ENCODE peak calls at places on chromosomes 3 and 15, in eight cellular contexts. C, B, J, X, M, F, W and E are unnamed samples.

GRCh38 chr3:27485853-27486252 is 1.7 kb upstream of the SLC4A7 start:
- DNase-seq in C (no peak), B (no peak), J (no peak), X (no peak), M (no peak), F (no peak), W (no peak), E (no peak)

GRCh38 chr3:71069797-71070196 is 513.7 kb downstream of the FOXP1 start:
- DNase-seq in C (no peak), B (peak; percentile 78), J (no peak), X (peak; percentile 96), M (peak; percentile 83), F (peak; percentile 98), W (peak; percentile 53), E (peak; percentile 76)

GRCh38 chr15:98586066-98586465 is 62.3 kb upstream of the IGF1R start:
- DNase-seq in C (no peak), B (no peak), J (no peak), X (peak; percentile 4), M (no peak), F (no peak), W (no peak), E (no peak)

GRCh38 chr3:14231998-14232501 is 53.4 kb downstream of the LSM3 start:
- DNase-seq in C (no peak), B (no peak), J (no peak), X (no peak), M (no peak), F (no peak), W (no peak), E (no peak)

GRCh38 chr3:89697321-89697916 is 590.0 kb downstream of the EPHA3 start:
- DNase-seq in C (no peak), B (peak; percentile 35), J (no peak), X (no peak), M (no peak), F (no peak), W (no peak), E (no peak)

GRCh38 chr3:377158-377561 is 180.6 kb downstream of the CHL1 start:
- DNase-seq in C (no peak), B (no peak), J (no peak), X (no peak), M (peak; percentile 62), F (peak; percentile 53), W (no peak), E (peak; percentile 18)

GRCh38 chr3:175356899-175357324 is 497.8 kb downstream of the NAALADL2 start:
- DNase-seq in C (no peak), B (no peak), J (no peak), X (no peak), M (peak; percentile 73), F (no peak), W (no peak), E (peak; percentile 13)

GRCh38 chr3:182393830-182394367 is 399.4 kb upstream of the ATP11B start:
- DNase-seq in C (no peak), B (no peak), J (no peak), X (no peak), M (no peak), F (no peak), W (no peak), E (no peak)

GRCh38 chr3:139664958-139665357 is 12.8 kb downstream of the NMNAT3 start:
- DNase-seq in C (no peak), B (no peak), J (no peak), X (no peak), M (no peak), F (no peak), W (no peak), E (no peak)

GRCh38 chr3:189967254-189967865 is 153.3 kb downstream of the P3H2 start:
- DNase-seq in C (peak; percentile 44), B (no peak), J (no peak), X (no peak), M (peak; percentile 66), F (no peak), W (no peak), E (peak; percentile 76)

GRCh38 chr3:32238816-32239637 is 547 bp downstream of the CMTM8 start:
- DNase-seq in C (no peak), B (peak; percentile 48), J (peak; percentile 76), X (peak; percentile 89), M (peak; percentile 31), F (no peak), W (peak; percentile 34), E (peak; percentile 33)

GRCh38 chr15:34719051-34719882 is 35.5 kb downstream of the GJD2 start:
- DNase-seq in C (no peak), B (no peak), J (no peak), X (no peak), M (no peak), F (no peak), W (no peak), E (no peak)

GRCh38 chr15:34719883-34720148 is 35.0 kb downstream of the GJD2 start:
- DNase-seq in C (no peak), B (no peak), J (no peak), X (no peak), M (no peak), F (no peak), W (no peak), E (no peak)

GRCh38 chr15:34724486-34724885 is 30.3 kb downstream of the GJD2 start:
- DNase-seq in C (no peak), B (no peak), J (no peak), X (no peak), M (no peak), F (no peak), W (no peak), E (no peak)

GRCh38 chr15:34721802-34722795 is 32.7 kb downstream of the GJD2 start:
- DNase-seq in C (peak; percentile 7), B (no peak), J (peak; percentile 79), X (no peak), M (peak; percentile 23), F (no peak), W (no peak), E (peak; percentile 30)

DNA sequence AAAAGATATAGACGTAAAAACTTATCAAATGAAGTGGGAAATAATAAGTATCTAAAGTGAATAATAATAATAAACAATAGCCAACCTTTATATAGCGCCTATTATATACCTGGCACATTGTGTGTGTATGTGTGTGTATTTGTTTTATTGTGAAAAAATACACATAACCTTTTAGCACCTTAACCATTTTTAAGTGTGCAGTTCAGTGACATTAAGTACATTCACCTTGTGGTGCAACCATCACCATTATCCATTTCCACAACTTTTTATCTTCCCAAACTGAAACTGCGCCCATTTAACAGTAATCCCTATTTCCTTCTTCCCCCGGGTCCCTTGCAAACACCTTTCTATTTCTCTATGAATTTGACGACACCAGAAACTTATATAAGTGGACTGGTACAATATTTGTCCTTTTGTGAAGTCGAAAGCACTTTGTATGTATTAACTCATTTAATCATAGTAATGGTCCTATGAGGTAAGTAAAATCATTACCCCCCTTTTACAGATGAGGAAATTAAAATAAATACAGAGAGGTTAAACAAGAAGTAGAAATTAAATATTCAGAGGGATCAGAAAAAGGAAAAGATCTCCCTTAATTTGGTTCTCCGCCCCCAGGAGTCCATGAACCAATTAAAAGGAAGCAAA is 33.5 kb downstream of the GJD2 start:
- DNase-seq in C (no peak), B (no peak), J (no peak), X (no peak), M (no peak), F (no peak), W (no peak), E (no peak)
- H3K4me3 ChIP-seq in C (peak overlapping the region; percentile 43), B (no peak overlapping the region), J (no peak overlapping the region), X (peak overlapping the region; percentile 30), M (no peak overlapping the region), F (no peak overlapping the region), W (peak overlapping the region; percentile 20), E (no peak overlapping the region)

GRCh38 chr3:141229132-141229531 is 2.5 kb upstream of the PXYLP1 start:
- DNase-seq in C (no peak), B (no peak), J (no peak), X (no peak), M (no peak), F (no peak), W (no peak), E (no peak)

GRCh38 chr3:141230293-141230692 is 1.3 kb upstream of the PXYLP1 start:
- DNase-seq in C (no peak), B (peak; percentile 32), J (no peak), X (peak; percentile 45), M (no peak), F (no peak), W (no peak), E (no peak)

GRCh38 chr3:141227752-141228151 is 3.9 kb upstream of the PXYLP1 start:
- DNase-seq in C (no peak), B (no peak), J (no peak), X (no peak), M (peak; percentile 80), F (no peak), W (no peak), E (peak; percentile 44)

GRCh38 chr3:141225939-141226338 is 5.7 kb upstream of the PXYLP1 start:
- DNase-seq in C (no peak), B (no peak), J (no peak), X (no peak), M (no peak), F (no peak), W (no peak), E (no peak)

GRCh38 chr3:141228385-141228784 is 3.2 kb upstream of the PXYLP1 start:
- DNase-seq in C (no peak), B (no peak), J (no peak), X (no peak), M (no peak), F (no peak), W (no peak), E (no peak)
- TF ChIP-seq CTCF in C (no peak), B (no peak), J (no peak), X (no peak), M (no peak), F (no peak), W (no peak), E (no peak)

DNA sequence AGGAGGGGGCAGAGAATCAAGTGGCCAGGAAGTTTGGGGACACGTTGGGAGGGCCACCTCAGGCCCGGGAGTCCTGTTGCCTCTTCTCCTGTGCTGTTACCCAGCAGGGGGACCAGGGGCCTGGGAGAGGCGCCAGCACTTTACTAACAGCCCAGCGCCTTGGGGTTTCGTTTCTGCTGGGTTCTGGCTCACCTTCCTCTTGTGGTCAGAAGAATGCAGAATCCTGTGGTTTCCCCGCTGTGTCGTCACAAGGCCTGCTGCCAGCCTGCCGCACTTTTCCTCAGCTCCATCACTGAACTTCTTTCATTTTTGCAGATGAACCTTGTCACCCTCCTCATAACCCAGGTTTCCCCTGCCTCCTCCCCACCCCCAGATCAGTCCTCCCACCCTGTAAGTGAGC is 67.7 kb downstream of the SLC30A4 start:
- DNase-seq in C (peak; percentile 73), B (peak; percentile 75), J (peak; percentile 78), X (no peak), M (peak; percentile 97), F (peak; percentile 75), W (peak; percentile 86), E (peak; percentile 95)
- H3K4me3 ChIP-seq in C (peak overlapping the region; percentile 33), B (no peak overlapping the region), J (no peak overlapping the region), X (no peak overlapping the region), M (no peak overlapping the region), F (peak overlapping the region; percentile 1), W (no peak overlapping the region), E (no peak overlapping the region)

DNA sequence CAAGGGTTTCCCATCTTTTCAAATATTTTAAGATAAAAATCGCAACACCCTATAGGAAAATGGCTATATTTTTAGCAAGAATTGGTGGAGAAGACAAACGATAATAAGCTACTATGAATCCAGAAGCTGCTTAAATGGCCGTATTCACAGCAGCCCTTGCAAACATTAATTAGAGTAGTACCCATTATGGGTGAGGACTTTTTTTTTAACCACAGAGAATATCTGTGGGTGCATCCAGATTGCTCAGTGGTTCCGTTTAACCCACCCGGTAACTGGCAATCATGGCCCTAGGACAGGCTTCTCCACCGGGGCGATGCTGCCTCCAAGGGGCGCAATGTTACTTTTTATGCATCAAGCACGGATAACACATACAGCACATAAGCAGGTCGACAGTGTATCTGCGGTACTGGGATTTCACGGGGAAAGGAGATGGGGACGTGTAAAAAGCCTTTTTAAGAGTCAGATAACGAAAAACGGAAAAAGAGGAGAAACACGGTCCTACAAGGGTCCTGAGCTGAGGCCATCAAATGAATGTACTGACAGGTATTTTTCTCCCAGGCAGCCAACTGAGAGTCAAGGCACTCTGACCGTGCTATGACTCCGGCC is 968 bp upstream of the TMEM266 start:
- DNase-seq in C (no peak), B (no peak), J (no peak), X (no peak), M (peak; percentile 10), F (no peak), W (no peak), E (peak; percentile 10)
- TF ChIP-seq CTCF in C (peak; percentile 40), B (no peak), J (peak; percentile 17), X (no peak), M (peak; percentile 5), F (peak; percentile 23), W (no peak), E (no peak)